ENCODE peak calls at places on chromosomes 1 and 21, in seven cellular contexts. I is sigmoid colon; K is CD4-positive, alpha-beta memory T cell; W is gastrocnemius medialis; V is heart right ventricle; S is ascending aorta; R is foreskin keratinocyte. N is an unnamed sample. For H3K4me1, the result is how much of the 10 kb centered on the place peaks cover.

GRCh38 chr1:157982111-157982510 is 11.3 kb upstream of the KIRREL1 start:
- DNase-seq in R (no peak), V (no peak), K (no peak), S (no peak), W (no peak), I (no peak), N (no peak)

GRCh38 chr1:83815348-83815747 is 183.6 kb downstream of the TTLL7 start:
- DNase-seq in R (no peak), I (no peak), W (peak), V (peak), K (no peak), S (no peak), N (no peak)

GRCh38 chr1:19220080-19220846 is 10.2 kb upstream of the UBR4 start:
- DNase-seq in V (no peak), I (no peak), S (peak), K (no peak), R (no peak), W (no peak), N (no peak)

GRCh38 chr1:158675563-158675962 is 11.0 kb downstream of the SPTA1 start:
- DNase-seq in R (no peak), S (no peak), K (no peak), V (no peak), I (no peak), W (no peak), N (no peak)

GRCh38 chr1:91059157-91059556 is 37.3 kb upstream of the ZNF644 start:
- DNase-seq in I (no peak), S (no peak), K (no peak), W (no peak), V (no peak), R (no peak), N (no peak)

GRCh38 chr1:40267767-40268187 is 9.7 kb downstream of the ZMPSTE24 start:
- DNase-seq in I (no peak), K (no peak), S (peak), V (peak), W (no peak), R (peak), N (no peak)

GRCh38 chr1:113784104-113784779 is 25.0 kb upstream of the PHTF1 start:
- DNase-seq in K (peak), I (no peak), V (no peak), S (no peak), R (no peak), W (peak), N (no peak)

GRCh38 chr1:59730759-59731478 is 83.8 kb upstream of the HOOK1 start:
- DNase-seq in R (peak), W (peak), S (peak), I (peak), V (peak), K (no peak), N (no peak)

GRCh38 chr1:168386949-168387586 is 106.4 kb downstream of the TBX19 start:
- DNase-seq in W (no peak), R (peak), I (peak), V (peak), K (peak), S (peak), N (peak)

GRCh38 chr1:2233997-2234761 is 6.1 kb downstream of the SKI start:
- DNase-seq in R (peak), V (no peak), K (peak), W (peak), S (peak), I (peak), N (peak)

GRCh38 chr21:34022557-34023335 is 50.6 kb upstream of the MRPS6 start:
- DNase-seq in I (peak), S (no peak), V (no peak), R (no peak), W (no peak), K (peak), N (no peak)

GRCh38 chr21:35478096-35479080 is 429.3 kb upstream of the RUNX1 start:
- DNase-seq in R (no peak), W (no peak), S (no peak), I (no peak), K (no peak), V (no peak), N (no peak)

GRCh38 chr1:64482720-64483119 is 12.8 kb downstream of the CACHD1 start:
- DNase-seq in S (no peak), K (no peak), I (no peak), W (no peak), V (no peak), R (no peak), N (no peak)

GRCh38 chr1:9436258-9436657 is 103.0 kb upstream of the SLC25A33 start:
- DNase-seq in W (no peak), K (no peak), I (no peak), V (no peak), S (no peak), R (no peak), N (no peak)

GRCh38 chr1:192952646-192953045 is 106.5 kb downstream of the UCHL5 start:
- DNase-seq in S (no peak), V (no peak), R (no peak), K (no peak), W (no peak), I (no peak), N (no peak)

GRCh38 chr1:44256762-44257554 is 43.7 kb downstream of the DMAP1 start:
- DNase-seq in V (no peak), R (no peak), I (no peak), S (no peak), K (no peak), W (no peak), N (no peak)

GRCh38 chr1:153742411-153743142 is 14.7 kb downstream of the INTS3 start:
- DNase-seq in S (no peak), I (no peak), K (no peak), W (no peak), R (peak), V (no peak), N (no peak)

GRCh38 chr1:182629674-182630073 is 25.5 kb upstream of the RGS16 start:
- DNase-seq in R (no peak), K (peak), V (no peak), S (no peak), W (no peak), I (no peak), N (peak)

GRCh38 chr21:33251119-33251518 is 15.0 kb upstream of the IL10RB start:
- DNase-seq in V (no peak), K (no peak), W (no peak), R (no peak), I (no peak), S (no peak), N (no peak)

GRCh38 chr1:154971341-154971998 is 923 bp upstream of the SHC1 start:
- DNase-seq in K (no peak), S (peak), R (peak), V (no peak), W (peak), I (peak), N (no peak)

GRCh38 chr1:11929849-11930248 is 3.6 kb upstream of the KIAA2013 start:
- DNase-seq in S (peak), I (peak), V (peak), K (no peak), W (peak), R (no peak), N (no peak)

GRCh38 chr1:34322969-34323368 is 146.3 kb downstream of the C1orf94 start:
- DNase-seq in W (no peak), V (no peak), S (no peak), K (no peak), I (no peak), R (no peak), N (no peak)

GRCh38 chr1:160293020-160293968 is 8.4 kb upstream of the PEX19 start:
- DNase-seq in V (no peak), K (no peak), S (no peak), I (no peak), W (peak), R (no peak), N (no peak)

GRCh38 chr21:36166705-36167104 is 10.1 kb downstream of the DOP1B start:
- DNase-seq in W (no peak), I (no peak), K (no peak), V (no peak), S (no peak), R (no peak), N (no peak)

GRCh38 chr21:43362306-43362927 is 64.5 kb downstream of the SIK1 start:
- DNase-seq in R (peak), V (peak), W (peak), K (peak), S (peak), I (peak), N (peak)

GRCh38 chr21:35352066-35352770 is 303.1 kb upstream of the RUNX1 start:
- DNase-seq in K (no peak), R (peak), I (no peak), S (no peak), W (no peak), V (no peak), N (no peak)

GRCh38 chr1:61412601-61413000 is 312.3 kb downstream of the TM2D1 start:
- DNase-seq in K (no peak), S (no peak), V (no peak), W (no peak), I (no peak), R (no peak), N (no peak)

GRCh38 chr1:81549588-81550127 is 251.1 kb upstream of the ADGRL2 start:
- DNase-seq in K (no peak), I (no peak), S (no peak), V (no peak), R (peak), W (no peak), N (no peak)

GRCh38 chr1:219130536-219130935 is 43.1 kb upstream of the LYPLAL1 start:
- DNase-seq in S (no peak), I (no peak), W (no peak), V (no peak), R (no peak), K (no peak), N (no peak)

GRCh38 chr21:16162953-16163352 is 433.2 kb downstream of the USP25 start:
- DNase-seq in W (no peak), K (no peak), I (no peak), R (no peak), S (no peak), V (no peak), N (no peak)

GRCh38 chr21:15788847-15789548 is 59.2 kb downstream of the USP25 start:
- DNase-seq in R (peak), V (no peak), S (no peak), K (no peak), I (no peak), W (no peak), N (no peak)

GRCh38 chr1:24932284-24932683 is 2.2 kb upstream of the RUNX3 start:
- DNase-seq in V (no peak), W (no peak), S (no peak), I (no peak), K (no peak), R (no peak), N (no peak)

GRCh38 chr1:63746129-63746864 is 27.5 kb upstream of the ROR1 start:
- DNase-seq in S (no peak), I (no peak), W (no peak), K (no peak), V (no peak), R (peak), N (no peak)

GRCh38 chr1:243980471-243980870 is 70.6 kb upstream of the ZBTB18 start:
- DNase-seq in V (no peak), S (no peak), R (no peak), I (no peak), K (no peak), W (no peak), N (no peak)

GRCh38 chr1:81237531-81238528 is 562.9 kb upstream of the ADGRL2 start:
- DNase-seq in V (no peak), S (no peak), K (no peak), R (peak), I (no peak), W (no peak), N (no peak)

GRCh38 chr1:204740354-204740753 is 54.8 kb upstream of the LRRN2 start:
- DNase-seq in V (no peak), S (no peak), I (no peak), R (no peak), K (no peak), W (no peak), N (no peak)
- H3K27ac ChIP-seq in V (no peak), S (no peak), I (no peak), R (no peak), K (no peak), W (no peak), N (no peak)

GRCh38 chr1:10694633-10695627 is 101.5 kb downstream of the CASZ1 start:
- DNase-seq in I (peak), W (peak), R (peak), S (peak), V (peak), K (peak), N (peak)
- H3K4me1 ChIP-seq in I (under half), W (half or more), R (under half), S (under half), V (under half), K (under half), N (under half)

GRCh38 chr21:45318556-45319341 is 31.1 kb upstream of the POFUT2 start:
- DNase-seq in V (peak), W (peak), S (peak), K (no peak), R (no peak), I (peak), N (no peak)
- H3K27ac ChIP-seq in V (peak), W (peak), S (peak), K (no peak), R (no peak), I (peak), N (no peak)

GRCh38 chr1:110474444-110474843 is 23.5 kb downstream of the PROK1 start:
- DNase-seq in I (no peak), W (no peak), V (no peak), S (no peak), K (no peak), R (no peak), N (no peak)

GRCh38 chr1:110477445-110477957 is 26.6 kb downstream of the PROK1 start:
- DNase-seq in V (no peak), S (no peak), I (no peak), R (no peak), K (no peak), W (no peak), N (no peak)

GRCh38 chr1:110476028-110476765 is 25.2 kb downstream of the PROK1 start:
- DNase-seq in W (no peak), K (no peak), R (peak), I (no peak), S (no peak), V (no peak), N (no peak)

GRCh38 chr1:110477041-110477440 is 26.1 kb downstream of the PROK1 start:
- DNase-seq in I (no peak), R (peak), W (no peak), K (no peak), V (no peak), S (no peak), N (no peak)

DNA sequence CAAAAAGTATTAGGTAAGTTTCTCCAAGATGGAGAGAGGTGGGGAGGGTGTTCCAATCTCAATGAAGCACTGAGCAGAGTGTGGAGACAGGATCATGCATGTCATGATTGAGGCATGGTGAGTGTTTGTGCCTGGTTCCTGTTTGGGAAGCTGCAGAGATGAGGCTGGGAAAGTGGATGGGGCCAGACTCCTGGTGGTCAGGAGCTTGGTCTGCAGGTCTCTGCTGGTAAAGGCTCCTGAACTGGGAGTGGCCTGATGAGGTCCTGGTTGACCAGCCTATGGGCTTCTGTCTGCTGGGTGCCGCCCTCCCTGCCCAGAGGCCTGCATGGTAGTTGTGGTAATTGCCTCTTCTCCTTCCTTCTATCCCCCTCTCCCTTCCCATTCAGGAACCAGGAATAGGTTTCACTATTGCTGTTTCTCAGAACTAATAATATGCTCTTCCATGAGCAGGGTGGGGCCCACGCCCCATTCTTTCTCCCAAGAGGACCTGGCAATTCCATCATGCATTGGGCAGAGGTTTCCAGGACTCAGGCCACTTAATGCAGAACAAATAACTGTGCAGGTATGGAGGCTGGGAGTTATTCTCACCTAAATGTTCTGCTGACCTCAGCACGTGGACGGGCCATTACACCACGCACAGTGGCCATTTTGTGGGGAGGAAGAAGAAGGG is 24.5 kb downstream of the PROK1 start:
- DNase-seq in K (no peak), I (no peak), W (no peak), S (no peak), R (peak), V (no peak), N (no peak)
- H3K4me1 ChIP-seq in K (under half), I (under half), W (under half), S (under half), R (under half), V (under half), N (under half)

GRCh38 chr1:21547876-21548275 is 38.7 kb downstream of the ALPL start:
- DNase-seq in R (no peak), W (no peak), V (no peak), I (no peak), K (no peak), S (no peak), N (no peak)

GRCh38 chr1:21552715-21553114 is 43.5 kb downstream of the ALPL start:
- DNase-seq in S (no peak), W (no peak), V (no peak), R (peak), I (no peak), K (no peak), N (no peak)

GRCh38 chr1:21550866-21551475 is 41.7 kb downstream of the ALPL start:
- DNase-seq in V (no peak), S (no peak), K (no peak), R (no peak), I (no peak), W (no peak), N (no peak)

GRCh38 chr1:21553116-21553926 is 44.1 kb downstream of the ALPL start:
- DNase-seq in S (no peak), W (no peak), V (no peak), I (no peak), R (peak), K (no peak), N (no peak)

DNA sequence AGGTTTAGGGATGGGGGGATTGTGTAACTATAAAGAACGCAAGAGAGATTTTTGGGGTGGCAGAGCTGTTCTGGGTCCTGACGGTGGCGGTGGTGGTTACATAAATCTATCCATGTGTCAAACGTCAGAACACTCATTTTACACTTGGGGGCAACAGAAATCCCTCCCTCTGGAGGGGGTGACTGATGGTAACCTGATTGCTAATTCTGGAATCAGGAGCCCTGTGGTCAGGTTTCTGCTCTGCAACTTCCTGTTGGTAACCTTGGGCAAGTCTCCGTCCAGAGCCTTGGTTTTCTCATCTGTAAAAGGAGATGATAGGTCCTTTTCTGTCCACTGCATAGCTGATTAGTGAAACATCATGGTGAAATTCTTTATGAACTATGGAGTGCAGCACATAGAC is 40.9 kb downstream of the ALPL start:
- DNase-seq in W (no peak), V (no peak), I (no peak), R (no peak), K (no peak), S (no peak), N (no peak)
- H3K27ac ChIP-seq in W (no peak), V (no peak), I (no peak), R (no peak), K (no peak), S (no peak), N (no peak)

GRCh38 chr1:204088596-204088995 is 15.7 kb downstream of the SOX13 start:
- DNase-seq in W (no peak), I (no peak), V (no peak), K (no peak), S (no peak), R (no peak), N (no peak)

GRCh38 chr1:204085876-204086275 is 13.0 kb downstream of the SOX13 start:
- DNase-seq in R (peak), K (no peak), S (no peak), W (no peak), V (no peak), I (no peak), N (no peak)

GRCh38 chr1:204087181-204087892 is 14.4 kb downstream of the SOX13 start:
- DNase-seq in R (no peak), S (no peak), W (no peak), V (no peak), K (no peak), I (no peak), N (no peak)

GRCh38 chr1:204089044-204089751 is 16.3 kb downstream of the SOX13 start:
- DNase-seq in V (peak), K (no peak), S (peak), R (peak), I (peak), W (peak), N (no peak)

GRCh38 chr1:204087893-204088528 is 15.1 kb downstream of the SOX13 start:
- DNase-seq in S (no peak), R (no peak), V (peak), W (peak), K (no peak), I (peak), N (no peak)
- H3K4me1 ChIP-seq in S (under half), R (under half), V (under half), W (half or more), K (under half), I (under half), N (under half)

DNA sequence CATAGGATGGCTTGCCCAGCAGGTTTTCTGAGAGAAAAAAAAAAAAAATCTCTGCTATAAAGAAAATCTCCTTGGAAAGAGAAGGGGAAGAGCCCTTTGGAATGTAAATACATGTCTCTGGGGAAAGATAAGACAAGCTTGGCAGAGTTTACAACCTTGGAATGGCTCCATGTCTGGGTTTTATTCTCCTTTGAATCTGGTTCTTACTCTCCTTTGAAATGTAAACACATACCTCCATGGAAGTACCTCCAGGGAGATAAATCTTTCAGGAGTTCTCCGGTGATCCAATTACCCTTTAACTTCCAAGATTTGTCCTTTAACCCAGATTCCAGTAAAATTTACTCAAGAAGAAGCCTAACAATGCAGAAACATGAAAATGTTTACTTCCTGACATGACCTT is 45.0 kb upstream of the DNAH14 start:
- DNase-seq in W (no peak), I (no peak), V (no peak), S (no peak), R (no peak), K (no peak), N (no peak)
- H3K27ac ChIP-seq in W (no peak), I (no peak), V (no peak), S (no peak), R (no peak), K (no peak), N (no peak)

DNA sequence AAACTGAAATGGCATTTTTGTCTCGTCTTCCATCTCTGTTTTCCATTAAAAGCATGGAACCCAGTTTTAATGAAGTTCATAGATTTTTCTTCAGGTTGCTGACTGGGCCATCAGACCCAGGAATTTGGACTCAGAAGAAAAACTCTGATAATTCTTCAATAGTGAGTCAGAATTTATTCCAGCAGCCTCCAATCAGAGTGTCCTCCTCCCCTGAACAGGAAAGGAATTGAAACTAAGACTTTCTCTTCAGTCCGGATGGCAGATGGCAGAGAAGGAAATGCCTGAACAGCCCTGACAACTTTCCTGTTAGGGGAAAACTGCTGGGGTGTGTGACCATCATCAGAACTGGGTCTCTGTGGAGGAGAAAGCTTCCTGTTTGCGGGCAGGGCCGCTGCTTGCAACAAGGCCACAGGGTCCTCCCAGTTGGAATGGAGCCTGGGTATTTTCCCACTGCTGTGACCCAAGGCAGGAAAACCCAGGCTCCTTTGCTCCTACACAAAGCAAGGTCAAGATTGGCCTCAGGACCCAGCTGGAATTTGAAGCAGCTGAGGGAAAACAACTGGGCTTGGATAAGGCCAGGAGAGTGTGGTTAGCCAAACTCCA is 20.7 kb downstream of the CD34 start:
- DNase-seq in S (peak), K (no peak), W (peak), V (peak), R (peak), I (peak), N (no peak)
- H3K4me1 ChIP-seq in S (under half), K (under half), W (under half), V (under half), R (under half), I (under half), N (under half)